ENCODE peak calls at places on chromosomes 3 and 15, in four cellular contexts. O, P, C and N are unnamed samples.

GRCh38 chr3:171306631-171307030 is 153.6 kb downstream of the TNIK start:
- DNase-seq in O (no peak), P (peak), C (peak), N (peak)

GRCh38 chr3:100041328-100041749 is 73.0 kb downstream of the FILIP1L start:
- DNase-seq in O (peak), P (no peak), C (peak), N (no peak)

GRCh38 chr15:63941698-63942465 is 104.4 kb downstream of the DAPK2 start:
- DNase-seq in O (no peak), P (no peak), C (no peak), N (no peak)

GRCh38 chr3:144362126-144362525 is 390.5 kb downstream of the DIPK2A start:
- DNase-seq in O (peak), P (no peak), C (no peak), N (no peak)

GRCh38 chr3:169232863-169233262 is 430.6 kb downstream of the MECOM start:
- DNase-seq in O (no peak), P (no peak), C (no peak), N (no peak)

GRCh38 chr3:149245738-149246451 is 24.3 kb upstream of the CP start:
- DNase-seq in O (no peak), P (peak), C (no peak), N (no peak)

GRCh38 chr3:52028572-52028971 is 27.8 kb downstream of the DUSP7 start:
- DNase-seq in O (no peak), P (peak), C (peak), N (peak)

GRCh38 chr3:46537789-46538188 is 28.3 kb downstream of the LRRC2 start:
- DNase-seq in O (no peak), P (no peak), C (no peak), N (no peak)

GRCh38 chr3:59289836-59290235 is 240.0 kb upstream of the CFAP20DC start:
- DNase-seq in O (no peak), P (no peak), C (no peak), N (no peak)

GRCh38 chr15:28919201-28919627 is 33.4 kb downstream of the APBA2 start:
- DNase-seq in O (no peak), P (no peak), C (no peak), N (no peak)

GRCh38 chr3:151697496-151697895 is 36.2 kb upstream of the AADACL2 start:
- DNase-seq in O (no peak), P (no peak), C (no peak), N (no peak)

GRCh38 chr15:71189723-71190122 is 74.5 kb downstream of the THSD4 start:
- DNase-seq in O (no peak), P (no peak), C (no peak), N (no peak)

GRCh38 chr3:100040846-100041245 is 73.5 kb downstream of the FILIP1L start:
- DNase-seq in O (no peak), P (no peak), C (peak), N (no peak)

GRCh38 chr3:105582015-105582414 is 215.3 kb downstream of the ALCAM start:
- DNase-seq in O (no peak), P (no peak), C (no peak), N (no peak)

GRCh38 chr15:65655026-65655425 is 33.3 kb downstream of the SLC24A1 start:
- DNase-seq in O (no peak), P (no peak), C (no peak), N (no peak)

GRCh38 chr15:64144565-64145281 is 6.8 kb upstream of the SNX22 start:
- DNase-seq in O (no peak), P (no peak), C (no peak), N (no peak)

GRCh38 chr15:65067645-65068416 is at the start of gene RASL12:
- DNase-seq in O (no peak), P (no peak), C (no peak), N (no peak)

GRCh38 chr15:90762109-90762508 is 45.0 kb downstream of the BLM start:
- DNase-seq in O (no peak), P (peak), C (peak), N (peak)

GRCh38 chr15:35566991-35567390 is 21.0 kb upstream of the DPH6 start:
- DNase-seq in O (no peak), P (no peak), C (peak), N (peak)

GRCh38 chr3:124995460-124995994 is 60.3 kb downstream of the HEG1 start:
- DNase-seq in O (peak), P (peak), C (peak), N (peak)

GRCh38 chr3:57826286-57826951 is 70.3 kb downstream of the SLMAP start:
- DNase-seq in O (no peak), P (no peak), C (no peak), N (no peak)

GRCh38 chr3:100159564-100160153 is 45.4 kb upstream of the FILIP1L start:
- DNase-seq in O (peak), P (no peak), C (no peak), N (no peak)

GRCh38 chr3:62467936-62468722 is 94.8 kb upstream of the FEZF2 start:
- DNase-seq in O (no peak), P (no peak), C (no peak), N (no peak)

GRCh38 chr15:53716909-53717878 is 42.3 kb downstream of the WDR72 start:
- DNase-seq in O (no peak), P (no peak), C (no peak), N (no peak)

GRCh38 chr15:40054746-40055575 is 16.0 kb upstream of the SRP14 start:
- DNase-seq in O (peak), P (peak), C (no peak), N (no peak)

GRCh38 chr3:158352551-158352950 is 218.4 kb upstream of the MLF1 start:
- DNase-seq in O (no peak), P (peak), C (no peak), N (no peak)

GRCh38 chr3:110859993-110860392 is 211.6 kb upstream of the NECTIN3 start:
- DNase-seq in O (no peak), P (no peak), C (no peak), N (no peak)

GRCh38 chr3:140206196-140207040 is 271.4 kb downstream of the CLSTN2 start:
- DNase-seq in O (peak), P (no peak), C (peak), N (no peak)

GRCh38 chr3:196322-197153 is at the start of gene CHL1:
- DNase-seq in O (no peak), P (no peak), C (no peak), N (no peak)

GRCh38 chr3:190183121-190183520 is 62.4 kb upstream of the P3H2 start:
- DNase-seq in O (no peak), P (no peak), C (peak), N (no peak)

GRCh38 chr3:146160233-146160963 is 586 bp downstream of the PLOD2 start:
- DNase-seq in O (peak), P (peak), C (peak), N (peak)

GRCh38 chr3:41045491-41045890 is 153.8 kb upstream of the CTNNB1 start:
- DNase-seq in O (no peak), P (no peak), C (no peak), N (no peak)

GRCh38 chr3:50575372-50575771 is 6.0 kb downstream of the HEMK1 start:
- DNase-seq in O (peak), P (no peak), C (no peak), N (no peak)

GRCh38 chr3:108511055-108511454 is 659 bp upstream of the MYH15 start:
- DNase-seq in O (no peak), P (no peak), C (no peak), N (no peak)

DNA sequence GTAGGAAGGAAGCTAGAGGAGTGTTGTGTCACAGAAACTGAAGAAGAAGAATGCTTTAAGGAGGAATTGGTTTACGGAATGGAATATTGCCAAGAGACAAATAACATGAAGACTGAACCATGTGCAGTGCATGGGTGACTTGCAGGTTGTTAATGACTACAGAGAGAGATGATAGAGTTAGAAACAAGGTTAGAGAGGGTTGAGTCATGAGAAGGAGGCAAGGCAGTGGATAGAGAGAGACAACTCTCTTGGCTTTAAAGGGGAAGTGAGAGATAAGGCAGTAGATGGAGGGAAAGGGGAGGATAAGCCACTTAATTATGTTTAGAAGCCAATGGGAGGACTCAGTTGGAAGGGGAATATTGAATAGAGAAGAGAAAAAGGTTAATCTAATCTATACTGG is 119.3 kb upstream of the CCNL1 start:
- DNase-seq in O (no peak), P (no peak), C (no peak), N (no peak)
- TF ChIP-seq CTCF in O (no peak), P (no peak), C (no peak), N (no peak)

DNA sequence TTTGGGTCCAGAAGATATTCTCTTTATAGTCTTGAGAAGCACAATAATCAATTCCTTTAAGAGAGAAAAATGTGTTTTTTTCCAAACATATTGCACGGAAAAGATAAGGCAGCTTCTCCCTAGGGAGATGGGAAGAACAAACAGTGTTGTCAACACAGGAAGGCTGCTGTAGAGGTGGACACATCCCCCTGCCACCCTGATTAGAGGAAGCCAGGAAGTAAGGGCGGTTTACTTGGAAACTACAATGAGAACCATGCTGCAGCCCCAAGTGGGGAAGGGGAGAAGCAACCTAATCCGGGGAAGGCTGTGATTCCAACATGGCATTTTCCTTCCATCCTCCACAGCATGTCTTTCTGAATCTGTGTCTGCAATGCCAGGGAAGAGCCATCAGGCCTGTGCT is 256.9 kb upstream of the TGFBR2 start:
- DNase-seq in O (no peak), P (no peak), C (peak), N (no peak)
- TF ChIP-seq CTCF in O (no peak), P (no peak), C (no peak), N (no peak)

DNA sequence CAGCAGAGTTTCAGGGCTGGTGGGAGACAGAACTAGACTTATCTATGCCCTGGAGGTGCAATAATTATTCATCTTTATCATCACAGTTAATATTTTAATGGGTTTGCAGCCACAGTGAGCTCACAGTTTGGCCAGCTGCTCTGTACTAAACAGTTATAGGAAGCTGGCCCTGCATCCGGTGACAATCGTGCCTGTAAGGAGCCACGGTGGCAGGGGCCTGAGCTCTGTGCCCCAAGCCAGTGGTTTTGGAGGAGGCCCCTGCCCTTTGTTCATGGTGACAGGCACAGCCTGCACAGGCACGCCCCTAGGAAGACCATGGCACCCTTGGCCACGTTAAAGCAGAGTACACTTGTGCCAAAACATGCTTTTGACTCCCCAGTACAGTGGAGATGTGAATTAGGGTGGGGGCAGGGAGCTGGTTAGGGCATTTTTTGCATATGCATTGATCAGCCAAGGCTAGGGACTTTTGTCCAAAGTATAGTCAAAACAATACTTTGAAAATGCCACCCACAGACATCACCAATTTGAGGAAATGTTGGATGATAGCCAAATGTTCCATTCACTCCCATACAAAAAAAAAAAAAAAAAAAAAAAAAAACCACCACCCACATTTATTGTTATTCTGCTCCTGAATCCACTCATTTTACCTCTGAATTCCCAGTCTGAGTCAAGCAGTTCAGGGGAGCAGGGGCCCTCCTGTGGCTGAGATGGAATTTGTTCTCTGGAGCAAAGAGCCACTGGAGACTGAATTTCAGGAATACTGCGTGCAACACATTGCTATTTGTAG is 3.4 kb upstream of the RFTN1 start:
- DNase-seq in O (no peak), P (peak), C (peak), N (peak)
- TF ChIP-seq CTCF in O (no peak), P (peak), C (peak), N (peak)

GRCh38 chr3:84980011-84980410 is 21.2 kb downstream of the CADM2 start:
- DNase-seq in O (no peak), P (no peak), C (no peak), N (no peak)

GRCh38 chr3:84978833-84979232 is 20.0 kb downstream of the CADM2 start:
- DNase-seq in O (no peak), P (no peak), C (no peak), N (no peak)

GRCh38 chr3:84968701-84969235 is 10.0 kb downstream of the CADM2 start:
- DNase-seq in O (no peak), P (no peak), C (no peak), N (no peak)

GRCh38 chr3:84977021-84977420 is 18.2 kb downstream of the CADM2 start:
- DNase-seq in O (no peak), P (no peak), C (no peak), N (no peak)

GRCh38 chr3:84974347-84974746 is 15.6 kb downstream of the CADM2 start:
- DNase-seq in O (no peak), P (no peak), C (no peak), N (no peak)
- TF ChIP-seq CTCF in O (peak), P (no peak), C (no peak), N (peak)

DNA sequence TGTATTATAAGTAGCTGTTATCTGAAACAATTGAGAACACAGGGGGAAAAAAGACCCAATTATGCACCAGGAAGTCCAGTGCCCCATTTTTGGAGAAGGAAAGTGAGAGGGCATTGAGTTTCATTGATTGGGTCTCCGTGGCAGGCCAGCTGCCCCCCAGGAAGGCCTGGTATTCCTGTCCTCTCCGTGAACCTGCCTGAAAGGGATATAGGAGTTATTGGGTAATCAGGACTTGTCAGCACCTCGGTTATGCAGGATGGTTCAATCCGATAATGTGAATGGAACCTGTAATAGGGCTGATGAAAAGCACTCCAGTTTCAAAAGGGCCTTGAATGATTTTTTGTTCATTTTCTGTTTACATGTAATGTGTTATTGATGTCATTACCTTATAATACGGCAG is 122.0 kb upstream of the RARB start:
- DNase-seq in O (no peak), P (no peak), C (no peak), N (no peak)
- TF ChIP-seq CTCF in O (no peak), P (no peak), C (no peak), N (no peak)

GRCh38 chr3:32045091-32045964 is 61.1 kb upstream of the GPD1L start:
- DNase-seq in O (peak), P (peak), C (peak), N (peak)
- TF ChIP-seq CTCF in O (no peak), P (no peak), C (no peak), N (no peak)

DNA sequence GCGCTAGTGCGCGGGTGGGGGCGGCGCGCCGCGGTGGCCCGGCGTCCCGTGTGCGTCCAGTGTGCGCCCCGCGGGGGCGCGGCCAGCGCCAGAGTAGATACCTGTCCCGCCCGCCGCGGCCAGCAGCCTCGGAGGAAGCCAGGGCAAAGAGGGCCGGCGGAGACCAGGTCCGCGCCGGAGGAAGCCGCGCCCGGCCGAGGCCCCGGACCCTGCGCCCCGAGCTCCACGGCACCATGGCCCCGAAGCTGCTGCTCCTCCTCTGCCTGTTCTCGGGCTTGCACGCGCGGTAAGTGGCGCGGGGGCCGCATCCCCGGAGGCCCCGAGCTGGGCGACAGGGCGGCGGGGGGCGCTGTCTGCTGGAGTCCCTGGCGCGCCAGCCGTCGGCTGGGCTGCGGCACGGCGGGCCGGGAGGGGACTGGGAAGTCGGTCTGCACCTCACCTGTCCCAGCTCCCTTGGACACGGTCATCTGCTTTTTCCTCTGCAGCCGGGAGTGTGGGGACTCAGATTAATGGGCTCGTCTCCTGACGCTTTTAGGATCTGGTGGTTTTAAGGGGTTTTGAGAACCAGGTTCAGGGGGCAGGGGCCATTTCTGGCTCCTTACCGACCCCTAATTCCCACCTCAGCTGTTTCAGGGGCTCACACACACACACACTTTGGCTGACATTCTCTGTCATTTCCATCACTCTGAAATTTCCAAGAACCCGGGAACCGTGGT is 480 bp downstream of the GABRG3 start:
- DNase-seq in O (no peak), P (no peak), C (no peak), N (no peak)
- TF ChIP-seq CTCF in O (no peak), P (no peak), C (no peak), N (no peak)

GRCh38 chr15:68366314-68366713 is 65.6 kb downstream of the ITGA11 start:
- DNase-seq in O (no peak), P (no peak), C (no peak), N (no peak)
- TF ChIP-seq CTCF in O (no peak), P (no peak), C (peak), N (peak)

GRCh38 chr3:152902141-152902669 is 67.3 kb downstream of the P2RY1 start:
- DNase-seq in O (no peak), P (no peak), C (no peak), N (no peak)

GRCh38 chr3:152909180-152909883 is 74.4 kb downstream of the P2RY1 start:
- DNase-seq in O (no peak), P (peak), C (peak), N (peak)

GRCh38 chr3:152910211-152910610 is 75.3 kb downstream of the P2RY1 start:
- DNase-seq in O (no peak), P (no peak), C (no peak), N (no peak)

GRCh38 chr3:152910966-152911365 is 76.0 kb downstream of the P2RY1 start:
- DNase-seq in O (no peak), P (no peak), C (no peak), N (no peak)

DNA sequence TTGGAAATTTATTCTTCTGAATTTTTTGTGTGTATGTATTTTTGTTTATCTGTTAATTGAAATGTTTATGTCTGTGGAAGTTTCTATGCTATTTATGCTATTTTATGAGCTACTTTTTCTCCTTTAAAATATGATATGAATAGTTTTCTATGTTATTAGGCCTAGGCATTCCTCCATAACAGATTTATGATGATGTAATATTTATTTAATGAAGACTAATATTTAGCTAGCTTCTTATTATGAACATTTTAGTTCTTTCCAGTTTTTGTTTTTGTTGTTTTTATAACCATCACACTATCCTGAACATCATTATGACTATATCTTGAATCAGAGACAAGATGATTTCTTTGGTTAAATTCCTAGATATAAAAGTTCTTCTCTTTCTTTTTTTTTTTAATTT is 70.7 kb downstream of the P2RY1 start:
- DNase-seq in O (no peak), P (no peak), C (no peak), N (no peak)
- TF ChIP-seq CTCF in O (no peak), P (no peak), C (no peak), N (no peak)